ENCODE peak calls at places on chromosome X, in ten cellular contexts. G is cardiac septum; L is stimulated activated CD4-positive, alpha-beta T cell treated with anti-CD3 and anti-CD28 coated beads, Interleukin-12 subunit alpha, Interleukin-12 subunit beta, amount 100 ng/mL, for 4 hours; A is activated effector memory CD4-positive, alpha-beta T cell treated with Interleukin-2 at 50 U/mL for 16 hours; B is sigmoid colon; O is cardiac muscle cell; F is effector memory CD4-positive, alpha-beta T cell; K is activated naive CD8-positive, alpha-beta T cell treated with anti-CD3 and anti-CD28 coated beads, Interleukin-2, amount 50 U/mL, for 24 hours; V is renal cortical epithelial cell; R is left cardiac atrium. Q is an unnamed sample.

GRCh38 chrX:9071031-9071650 is 37.2 kb upstream of the FAM9B start:
- DNase-seq in G (no peak), L (no peak), A (no peak), B (no peak), O (no peak), F (no peak), K (no peak), V (peak), R (no peak), Q (no peak)

GRCh38 chrX:50905334-50905733 is 5.2 kb upstream of the BMP15 start:
- DNase-seq in G (no peak), L (no peak), A (no peak), B (no peak), O (no peak), F (no peak), K (peak), V (no peak), R (no peak), Q (no peak)

GRCh38 chrX:5306654-5307121 is 922.0 kb downstream of the NLGN4X start:
- DNase-seq in G (no peak), L (no peak), A (no peak), B (no peak), O (no peak), F (no peak), K (no peak), V (no peak), R (no peak), Q (no peak)

GRCh38 chrX:21658152-21658737 is at the start of gene KLHL34:
- DNase-seq in G (no peak), L (no peak), A (no peak), B (no peak), O (peak), F (no peak), K (peak), V (no peak), R (no peak), Q (no peak)

GRCh38 chrX:118221733-118222132 is 105.1 kb upstream of the KLHL13 start:
- DNase-seq in G (no peak), L (no peak), A (no peak), B (no peak), O (no peak), F (no peak), K (no peak), V (peak), R (no peak), Q (no peak)

GRCh38 chrX:13742397-13743176 is 8.0 kb downstream of the OFD1 start:
- DNase-seq in G (no peak), L (peak), A (no peak), B (no peak), O (no peak), F (peak), K (peak), V (peak), R (no peak), Q (peak)

GRCh38 chrX:25534096-25534495 is 518.3 kb upstream of the ARX start:
- DNase-seq in G (no peak), L (no peak), A (no peak), B (no peak), O (no peak), F (no peak), K (no peak), V (no peak), R (no peak), Q (no peak)

GRCh38 chrX:13048265-13048664 is 3.8 kb upstream of the FAM9C start:
- DNase-seq in G (no peak), L (no peak), A (no peak), B (no peak), O (no peak), F (no peak), K (no peak), V (peak), R (no peak), Q (no peak)

GRCh38 chrX:32572644-32573043 is 638.7 kb downstream of the DMD start:
- DNase-seq in G (no peak), L (no peak), A (no peak), B (no peak), O (no peak), F (no peak), K (no peak), V (no peak), R (no peak), Q (no peak)

GRCh38 chrX:135437867-135438733 is 16.4 kb downstream of the SMIM10L2A start:
- DNase-seq in G (no peak), L (no peak), A (no peak), B (no peak), O (no peak), F (no peak), K (no peak), V (no peak), R (no peak), Q (no peak)

GRCh38 chrX:53082773-53083616 is 828 bp downstream of the TSPYL2 start:
- DNase-seq in G (no peak), L (no peak), A (no peak), B (no peak), O (no peak), F (no peak), K (peak), V (no peak), R (no peak), Q (no peak)

GRCh38 chrX:22399793-22400192 is 127.1 kb downstream of the CBLL2 start:
- DNase-seq in G (no peak), L (no peak), A (no peak), B (no peak), O (no peak), F (no peak), K (no peak), V (peak), R (no peak), Q (no peak)

GRCh38 chrX:47497274-47497673 is 14.3 kb upstream of the ZNF41 start:
- DNase-seq in G (no peak), L (no peak), A (no peak), B (no peak), O (no peak), F (no peak), K (no peak), V (peak), R (no peak), Q (no peak)

GRCh38 chrX:50333308-50333707 is 128.7 kb downstream of the CCNB3 start:
- DNase-seq in G (no peak), L (no peak), A (no peak), B (no peak), O (no peak), F (no peak), K (no peak), V (no peak), R (no peak), Q (no peak)

GRCh38 chrX:76253432-76253831 is 80.6 kb downstream of the PBDC1 start:
- DNase-seq in G (no peak), L (peak), A (no peak), B (no peak), O (peak), F (peak), K (peak), V (peak), R (no peak), Q (no peak)

GRCh38 chrX:72115380-72115779 is 16.3 kb downstream of the RTL5 start:
- DNase-seq in G (no peak), L (no peak), A (no peak), B (no peak), O (no peak), F (no peak), K (no peak), V (no peak), R (no peak), Q (no peak)

GRCh38 chrX:65586491-65586890 is 51.9 kb upstream of the LAS1L start:
- DNase-seq in G (no peak), L (no peak), A (no peak), B (no peak), O (no peak), F (no peak), K (no peak), V (peak), R (no peak), Q (no peak)